ENCODE peak calls at places on chromosomes 5 and 9, in six cellular contexts. H is RPMI8226; N is stimulated activated effector memory CD8-positive, alpha-beta T cell treated with anti-CD3 and anti-CD28 coated beads, Interleukin-12 subunit alpha, Interleukin-12 subunit beta, amount 100 ng/mL, for 72 hours; P is CD4-positive, alpha-beta T cell; E is CD8-positive, alpha-beta T cell; C is GM13976. U is an unnamed sample.
A peak's percentile ranks its signal among the peaks of the same experiment; 100 is the strongest.

GRCh38 chr9:103152473-103152872 is 157.3 kb downstream of the CYLC2 start:
- DNase-seq in C (no peak), H (no peak), P (no peak), N (no peak), E (no peak), U (no peak)

GRCh38 chr5:144048254-144048856 is 122.1 kb downstream of the YIPF5 start:
- DNase-seq in E (no peak), C (no peak), H (no peak), P (no peak), N (no peak), U (peak; percentile 1)

GRCh38 chr5:172885594-172886340 is 51.7 kb downstream of the ERGIC1 start:
- DNase-seq in P (no peak), H (no peak), C (no peak), E (no peak), N (no peak), U (no peak)

GRCh38 chr5:150999704-151000452 is 20.5 kb upstream of the GPX3 start:
- DNase-seq in E (no peak), P (no peak), H (no peak), C (no peak), N (no peak), U (no peak)

GRCh38 chr9:14183001-14183400 is 130.9 kb downstream of the NFIB start:
- DNase-seq in C (no peak), E (no peak), N (no peak), H (no peak), P (no peak), U (no peak)

GRCh38 chr5:107154598-107154997 is 516.1 kb downstream of the EFNA5 start:
- DNase-seq in C (no peak), H (no peak), P (no peak), N (no peak), E (no peak), U (no peak)

GRCh38 chr9:130845901-130846381 is 10.9 kb downstream of the ABL1 start:
- DNase-seq in C (no peak), P (no peak), E (no peak), H (no peak), N (no peak), U (no peak)

GRCh38 chr5:139445325-139446170 is 6.2 kb upstream of the DNAJC18 start:
- DNase-seq in E (no peak), P (no peak), N (no peak), H (no peak), C (no peak), U (no peak)

GRCh38 chr5:35852084-35852734 is 4.5 kb upstream of the IL7R start:
- DNase-seq in C (peak; percentile 36), N (peak; percentile 76), H (no peak), E (no peak), P (no peak), U (no peak)

GRCh38 chr9:134391319-134392231 is 65.3 kb downstream of the RXRA start:
- DNase-seq in C (peak; percentile 89), P (peak; percentile 54), E (peak; percentile 52), H (peak; percentile 72), N (peak; percentile 91), U (no peak)

GRCh38 chr5:34598177-34598794 is 57.8 kb upstream of the RAI14 start:
- DNase-seq in P (no peak), C (no peak), E (no peak), N (no peak), H (no peak), U (no peak)

GRCh38 chr5:16690243-16690839 is 73.5 kb upstream of the RETREG1 start:
- DNase-seq in C (peak; percentile 53), P (no peak), N (no peak), E (no peak), H (peak; percentile 23), U (peak; percentile 2)

GRCh38 chr5:124895236-124895635 is 148.8 kb upstream of the ZNF608 start:
- DNase-seq in P (no peak), H (no peak), E (no peak), C (no peak), N (no peak), U (no peak)

GRCh38 chr9:19946446-19947109 is 157.7 kb upstream of the SLC24A2 start:
- DNase-seq in P (no peak), H (no peak), E (no peak), C (no peak), N (no peak), U (no peak)

GRCh38 chr9:111898331-111899096 is 1.9 kb downstream of the UGCG start:
- DNase-seq in C (no peak), N (no peak), E (no peak), H (no peak), P (no peak), U (no peak)

GRCh38 chr5:142095651-142096330 is 12.8 kb upstream of the NDFIP1 start:
- DNase-seq in P (peak; percentile 72), N (peak; percentile 82), H (no peak), C (no peak), E (peak; percentile 70), U (no peak)

GRCh38 chr5:18393546-18393945 is 759.3 kb downstream of the TAF11L14 start:
- DNase-seq in E (no peak), H (no peak), P (no peak), N (no peak), C (no peak), U (no peak)

GRCh38 chr9:72946821-72947220 is 6.0 kb downstream of the ALDH1A1 start:
- DNase-seq in P (no peak), E (no peak), N (no peak), C (no peak), H (no peak), U (no peak)

GRCh38 chr5:55894135-55894534 is 43.0 kb downstream of the IL31RA start:
- DNase-seq in E (no peak), P (no peak), H (no peak), C (no peak), N (no peak), U (no peak)

GRCh38 chr9:88814521-88815101 is 176.7 kb upstream of the S1PR3 start:
- DNase-seq in H (no peak), P (no peak), C (no peak), E (no peak), N (no peak), U (no peak)